ENCODE peak calls at places on chromosomes 1 and 21, in four cellular contexts. One of them, this sample, is unnamed.
A peak's percentile ranks its signal among the peaks of the same experiment; 100 is the strongest.

GRCh38 chr1:107683198-107683657 is 281.8 kb downstream of the VAV3 start:
- DNase-seq in CD8-positive, alpha-beta T cell: no peak
- DNase-seq in dorsolateral prefrontal cortex: no peak
- DNase-seq in progenitor cell of endocrine pancreas: no peak
- DNase-seq in this sample: no peak

GRCh38 chr1:198929961-198930599 is 291.2 kb downstream of the PTPRC start:
- DNase-seq in CD8-positive, alpha-beta T cell: no peak
- DNase-seq in dorsolateral prefrontal cortex: no peak
- DNase-seq in progenitor cell of endocrine pancreas: no peak
- DNase-seq in this sample: no peak

GRCh38 chr1:40857737-40858136 is 4.4 kb downstream of the CITED4 start:
- DNase-seq in CD8-positive, alpha-beta T cell: no peak
- DNase-seq in dorsolateral prefrontal cortex: no peak
- DNase-seq in progenitor cell of endocrine pancreas: no peak
- DNase-seq in this sample: no peak

GRCh38 chr1:40838045-40838979 is 23.9 kb downstream of the CITED4 start:
- DNase-seq in CD8-positive, alpha-beta T cell: no peak
- DNase-seq in dorsolateral prefrontal cortex: no peak
- DNase-seq in progenitor cell of endocrine pancreas: no peak
- DNase-seq in this sample: no peak

GRCh38 chr1:246784621-246785535 is 60.7 kb downstream of the SCCPDH start:
- DNase-seq in CD8-positive, alpha-beta T cell: no peak
- DNase-seq in dorsolateral prefrontal cortex: peak; percentile 50
- DNase-seq in progenitor cell of endocrine pancreas: no peak
- DNase-seq in this sample: no peak

GRCh38 chr1:19311503-19311930 is 427 bp downstream of the AKR7A2 start:
- DNase-seq in CD8-positive, alpha-beta T cell: no peak
- DNase-seq in dorsolateral prefrontal cortex: no peak
- DNase-seq in progenitor cell of endocrine pancreas: no peak
- DNase-seq in this sample: no peak

GRCh38 chr21:32334980-32335471 is 36.4 kb downstream of the MRAP start:
- DNase-seq in CD8-positive, alpha-beta T cell: no peak
- DNase-seq in dorsolateral prefrontal cortex: peak; percentile 65
- DNase-seq in progenitor cell of endocrine pancreas: no peak
- DNase-seq in this sample: no peak

GRCh38 chr1:82565146-82565545 is 764.4 kb downstream of the ADGRL2 start:
- DNase-seq in CD8-positive, alpha-beta T cell: no peak
- DNase-seq in dorsolateral prefrontal cortex: no peak
- DNase-seq in progenitor cell of endocrine pancreas: no peak
- DNase-seq in this sample: no peak

GRCh38 chr1:43349594-43350306 is 9.0 kb upstream of the CDC20 start:
- DNase-seq in CD8-positive, alpha-beta T cell: no peak
- DNase-seq in dorsolateral prefrontal cortex: no peak
- DNase-seq in progenitor cell of endocrine pancreas: no peak
- DNase-seq in this sample: no peak

GRCh38 chr1:1137256-1138045 is 21.6 kb upstream of the C1orf159 start:
- DNase-seq in CD8-positive, alpha-beta T cell: peak; percentile 36
- DNase-seq in dorsolateral prefrontal cortex: no peak
- DNase-seq in progenitor cell of endocrine pancreas: no peak
- DNase-seq in this sample: no peak

GRCh38 chr21:32456497-32456918 is 44.0 kb downstream of the EVA1C start:
- DNase-seq in CD8-positive, alpha-beta T cell: no peak
- DNase-seq in dorsolateral prefrontal cortex: peak; percentile 16
- DNase-seq in progenitor cell of endocrine pancreas: no peak
- DNase-seq in this sample: no peak

GRCh38 chr1:82064701-82065100 is 264.0 kb downstream of the ADGRL2 start:
- DNase-seq in CD8-positive, alpha-beta T cell: no peak
- DNase-seq in dorsolateral prefrontal cortex: no peak
- DNase-seq in progenitor cell of endocrine pancreas: no peak
- DNase-seq in this sample: no peak

GRCh38 chr1:235776396-235776795 is 90.3 kb downstream of the LYST start:
- DNase-seq in CD8-positive, alpha-beta T cell: no peak
- DNase-seq in dorsolateral prefrontal cortex: no peak
- DNase-seq in progenitor cell of endocrine pancreas: no peak
- DNase-seq in this sample: no peak

GRCh38 chr1:43511394-43511793 is 19.3 kb upstream of the PTPRF start:
- DNase-seq in CD8-positive, alpha-beta T cell: no peak
- DNase-seq in dorsolateral prefrontal cortex: no peak
- DNase-seq in progenitor cell of endocrine pancreas: no peak
- DNase-seq in this sample: peak; percentile 13

GRCh38 chr1:116514708-116515525 is 55.9 kb downstream of the CD58 start:
- DNase-seq in CD8-positive, alpha-beta T cell: peak; percentile 28
- DNase-seq in dorsolateral prefrontal cortex: no peak
- DNase-seq in progenitor cell of endocrine pancreas: no peak
- DNase-seq in this sample: no peak

GRCh38 chr1:2548068-2548589 is 8.0 kb upstream of the TNFRSF14 start:
- DNase-seq in CD8-positive, alpha-beta T cell: peak; percentile 69
- DNase-seq in dorsolateral prefrontal cortex: peak; percentile 82
- DNase-seq in progenitor cell of endocrine pancreas: peak; percentile 71
- DNase-seq in this sample: peak; percentile 73

GRCh38 chr1:183609313-183609712 is 19.1 kb upstream of the NCF2 start:
- DNase-seq in CD8-positive, alpha-beta T cell: no peak
- DNase-seq in dorsolateral prefrontal cortex: peak; percentile 93
- DNase-seq in progenitor cell of endocrine pancreas: no peak
- DNase-seq in this sample: no peak

GRCh38 chr21:43986544-43987451 is 25.3 kb upstream of the TRAPPC10 start:
- DNase-seq in CD8-positive, alpha-beta T cell: no peak
- DNase-seq in dorsolateral prefrontal cortex: peak; percentile 50
- DNase-seq in progenitor cell of endocrine pancreas: no peak
- DNase-seq in this sample: no peak

GRCh38 chr21:42032968-42033367 is 22.8 kb upstream of the ZBTB21 start:
- DNase-seq in CD8-positive, alpha-beta T cell: no peak
- DNase-seq in dorsolateral prefrontal cortex: no peak
- DNase-seq in progenitor cell of endocrine pancreas: no peak
- DNase-seq in this sample: no peak

GRCh38 chr21:42496839-42497202 is 797 bp upstream of the RSPH1 start:
- DNase-seq in CD8-positive, alpha-beta T cell: no peak
- DNase-seq in dorsolateral prefrontal cortex: peak; percentile 57
- DNase-seq in progenitor cell of endocrine pancreas: no peak
- DNase-seq in this sample: no peak

GRCh38 chr1:58251415-58252073 is 295.0 kb downstream of the OMA1 start:
- DNase-seq in CD8-positive, alpha-beta T cell: no peak
- DNase-seq in dorsolateral prefrontal cortex: peak; percentile 13
- DNase-seq in progenitor cell of endocrine pancreas: no peak
- DNase-seq in this sample: no peak

GRCh38 chr1:116504308-116505156 is 66.3 kb downstream of the CD58 start:
- DNase-seq in CD8-positive, alpha-beta T cell: peak; percentile 71
- DNase-seq in dorsolateral prefrontal cortex: peak; percentile 62
- DNase-seq in progenitor cell of endocrine pancreas: no peak
- DNase-seq in this sample: no peak

GRCh38 chr1:15592285-15592684 is 7.4 kb upstream of the AGMAT start:
- DNase-seq in CD8-positive, alpha-beta T cell: no peak
- DNase-seq in dorsolateral prefrontal cortex: no peak
- DNase-seq in progenitor cell of endocrine pancreas: no peak
- DNase-seq in this sample: no peak

GRCh38 chr1:151944110-151944858 is 35.0 kb upstream of the THEM4 start:
- DNase-seq in CD8-positive, alpha-beta T cell: no peak
- DNase-seq in dorsolateral prefrontal cortex: no peak
- DNase-seq in progenitor cell of endocrine pancreas: no peak
- DNase-seq in this sample: no peak

GRCh38 chr1:92736395-92736794 is 48.5 kb downstream of the EVI5 start:
- DNase-seq in CD8-positive, alpha-beta T cell: no peak
- DNase-seq in dorsolateral prefrontal cortex: no peak
- DNase-seq in progenitor cell of endocrine pancreas: no peak
- DNase-seq in this sample: no peak

GRCh38 chr1:20469406-20470076 is 16.5 kb downstream of the CAMK2N1 start:
- DNase-seq in CD8-positive, alpha-beta T cell: no peak
- DNase-seq in dorsolateral prefrontal cortex: no peak
- DNase-seq in progenitor cell of endocrine pancreas: no peak
- DNase-seq in this sample: no peak
- TF ChIP-seq CTCF in CD8-positive, alpha-beta T cell: no peak
- TF ChIP-seq CTCF in dorsolateral prefrontal cortex: no peak
- TF ChIP-seq CTCF in progenitor cell of endocrine pancreas: peak; percentile 19
- TF ChIP-seq CTCF in this sample: no peak

GRCh38 chr1:240285541-240285940 is 193.9 kb downstream of the FMN2 start:
- DNase-seq in CD8-positive, alpha-beta T cell: no peak
- DNase-seq in dorsolateral prefrontal cortex: no peak
- DNase-seq in progenitor cell of endocrine pancreas: no peak
- DNase-seq in this sample: no peak
- TF ChIP-seq CTCF in CD8-positive, alpha-beta T cell: no peak
- TF ChIP-seq CTCF in dorsolateral prefrontal cortex: no peak
- TF ChIP-seq CTCF in progenitor cell of endocrine pancreas: no peak
- TF ChIP-seq CTCF in this sample: no peak

GRCh38 chr1:208093754-208094719 is 150.1 kb downstream of the PLXNA2 start:
- DNase-seq in CD8-positive, alpha-beta T cell: peak; percentile 21
- DNase-seq in dorsolateral prefrontal cortex: no peak
- DNase-seq in progenitor cell of endocrine pancreas: peak; percentile 41
- DNase-seq in this sample: peak; percentile 36
- TF ChIP-seq CTCF in CD8-positive, alpha-beta T cell: peak; percentile 64
- TF ChIP-seq CTCF in dorsolateral prefrontal cortex: peak; percentile 76
- TF ChIP-seq CTCF in progenitor cell of endocrine pancreas: peak; percentile 76
- TF ChIP-seq CTCF in this sample: peak; percentile 58

GRCh38 chr1:44608141-44608540 is 66.1 kb downstream of the TMEM53 start:
- DNase-seq in CD8-positive, alpha-beta T cell: no peak
- DNase-seq in dorsolateral prefrontal cortex: no peak
- DNase-seq in progenitor cell of endocrine pancreas: no peak
- DNase-seq in this sample: no peak
- TF ChIP-seq CTCF in CD8-positive, alpha-beta T cell: no peak
- TF ChIP-seq CTCF in dorsolateral prefrontal cortex: no peak
- TF ChIP-seq CTCF in progenitor cell of endocrine pancreas: peak; percentile 23
- TF ChIP-seq CTCF in this sample: no peak

DNA sequence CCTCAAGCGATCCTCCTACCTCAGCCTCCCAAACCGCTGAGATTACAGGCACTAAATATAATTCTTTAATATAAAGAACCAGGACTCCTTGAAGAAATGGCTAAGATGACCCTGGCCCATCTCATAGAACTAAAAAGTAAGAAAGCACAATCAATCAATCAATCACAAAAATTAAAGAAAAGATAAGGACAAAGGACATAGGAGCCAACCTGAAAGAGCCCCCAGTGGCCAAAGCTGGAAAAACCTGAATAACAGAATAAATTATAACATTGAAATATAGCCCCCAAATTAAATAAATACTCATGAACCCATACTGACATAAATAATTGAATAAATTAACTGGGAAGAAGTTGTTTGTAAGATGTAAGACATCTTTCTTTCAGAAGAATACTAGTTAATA is 8.9 kb downstream of the NUP210L start:
- DNase-seq in CD8-positive, alpha-beta T cell: no peak
- DNase-seq in dorsolateral prefrontal cortex: no peak
- DNase-seq in progenitor cell of endocrine pancreas: no peak
- DNase-seq in this sample: no peak
- TF ChIP-seq CTCF in CD8-positive, alpha-beta T cell: peak; percentile 42
- TF ChIP-seq CTCF in dorsolateral prefrontal cortex: no peak
- TF ChIP-seq CTCF in progenitor cell of endocrine pancreas: peak; percentile 50
- TF ChIP-seq CTCF in this sample: peak; percentile 44